ENCODE peak calls at places on chromosomes 5 and 9, in six cellular contexts. One of them, this sample, is unnamed.

GRCh38 chr5:142017832-142018427 is 5.1 kb upstream of the GNPDA1 start:
- DNase-seq in T follicular helper cell: no peak
- DNase-seq in heart right ventricle: no peak
- DNase-seq in GOT3: no peak
- DNase-seq in NAMALWA: peak
- DNase-seq in dorsolateral prefrontal cortex: no peak
- DNase-seq in this sample: no peak

GRCh38 chr5:66655395-66656324 is 59.5 kb downstream of the MAST4 start:
- DNase-seq in T follicular helper cell: no peak
- DNase-seq in heart right ventricle: no peak
- DNase-seq in GOT3: no peak
- DNase-seq in NAMALWA: no peak
- DNase-seq in dorsolateral prefrontal cortex: no peak
- DNase-seq in this sample: no peak

GRCh38 chr9:133089271-133089671 is 27.5 kb downstream of the CEL start:
- DNase-seq in T follicular helper cell: no peak
- DNase-seq in heart right ventricle: no peak
- DNase-seq in GOT3: no peak
- DNase-seq in NAMALWA: peak
- DNase-seq in dorsolateral prefrontal cortex: no peak
- DNase-seq in this sample: no peak

GRCh38 chr5:168292783-168293696 is 1.6 kb downstream of the WWC1 start:
- DNase-seq in T follicular helper cell: no peak
- DNase-seq in heart right ventricle: no peak
- DNase-seq in GOT3: no peak
- DNase-seq in NAMALWA: no peak
- DNase-seq in dorsolateral prefrontal cortex: no peak
- DNase-seq in this sample: no peak

GRCh38 chr5:93294184-93294583 is 286.8 kb downstream of the NR2F1-AS1 start:
- DNase-seq in T follicular helper cell: no peak
- DNase-seq in heart right ventricle: no peak
- DNase-seq in GOT3: no peak
- DNase-seq in NAMALWA: no peak
- DNase-seq in dorsolateral prefrontal cortex: no peak
- DNase-seq in this sample: no peak

GRCh38 chr5:154095819-154096380 is 57.1 kb downstream of the MFAP3 start:
- DNase-seq in T follicular helper cell: no peak
- DNase-seq in heart right ventricle: no peak
- DNase-seq in GOT3: no peak
- DNase-seq in NAMALWA: no peak
- DNase-seq in dorsolateral prefrontal cortex: no peak
- DNase-seq in this sample: no peak

GRCh38 chr9:136807281-136808074 is at the start of gene RABL6:
- DNase-seq in T follicular helper cell: peak
- DNase-seq in heart right ventricle: peak
- DNase-seq in GOT3: peak
- DNase-seq in NAMALWA: peak
- DNase-seq in dorsolateral prefrontal cortex: peak
- DNase-seq in this sample: peak

GRCh38 chr9:88808019-88808656 is 183.1 kb upstream of the S1PR3 start:
- DNase-seq in T follicular helper cell: no peak
- DNase-seq in heart right ventricle: no peak
- DNase-seq in GOT3: no peak
- DNase-seq in NAMALWA: no peak
- DNase-seq in dorsolateral prefrontal cortex: no peak
- DNase-seq in this sample: no peak

GRCh38 chr9:71769175-71770165 is 1.2 kb upstream of the CEMIP2 start:
- DNase-seq in T follicular helper cell: peak
- DNase-seq in heart right ventricle: peak
- DNase-seq in GOT3: no peak
- DNase-seq in NAMALWA: peak
- DNase-seq in dorsolateral prefrontal cortex: peak
- DNase-seq in this sample: peak

GRCh38 chr5:94429566-94429965 is 188.8 kb downstream of the KIAA0825 start:
- DNase-seq in T follicular helper cell: no peak
- DNase-seq in heart right ventricle: no peak
- DNase-seq in GOT3: no peak
- DNase-seq in NAMALWA: no peak
- DNase-seq in dorsolateral prefrontal cortex: no peak
- DNase-seq in this sample: no peak

GRCh38 chr5:6742081-6742758 is 29.0 kb downstream of the TENT4A start:
- DNase-seq in T follicular helper cell: no peak
- DNase-seq in heart right ventricle: no peak
- DNase-seq in GOT3: no peak
- DNase-seq in NAMALWA: no peak
- DNase-seq in dorsolateral prefrontal cortex: no peak
- DNase-seq in this sample: no peak

GRCh38 chr5:61273279-61273678 is 58.8 kb upstream of the ZSWIM6 start:
- DNase-seq in T follicular helper cell: no peak
- DNase-seq in heart right ventricle: no peak
- DNase-seq in GOT3: no peak
- DNase-seq in NAMALWA: no peak
- DNase-seq in dorsolateral prefrontal cortex: no peak
- DNase-seq in this sample: no peak

GRCh38 chr9:83625120-83625710 is 2.3 kb downstream of the IDNK start:
- DNase-seq in T follicular helper cell: no peak
- DNase-seq in heart right ventricle: no peak
- DNase-seq in GOT3: no peak
- DNase-seq in NAMALWA: no peak
- DNase-seq in dorsolateral prefrontal cortex: no peak
- DNase-seq in this sample: no peak

GRCh38 chr5:127934791-127935256 is 148.7 kb upstream of the SLC12A2 start:
- DNase-seq in T follicular helper cell: no peak
- DNase-seq in heart right ventricle: no peak
- DNase-seq in GOT3: no peak
- DNase-seq in NAMALWA: no peak
- DNase-seq in dorsolateral prefrontal cortex: no peak
- DNase-seq in this sample: no peak

GRCh38 chr5:57137401-57137800 is 36.5 kb upstream of the GPBP1 start:
- DNase-seq in T follicular helper cell: no peak
- DNase-seq in heart right ventricle: no peak
- DNase-seq in GOT3: no peak
- DNase-seq in NAMALWA: peak
- DNase-seq in dorsolateral prefrontal cortex: no peak
- DNase-seq in this sample: no peak

GRCh38 chr9:21830589-21830988 is 28.2 kb downstream of the MTAP start:
- DNase-seq in T follicular helper cell: no peak
- DNase-seq in heart right ventricle: no peak
- DNase-seq in GOT3: no peak
- DNase-seq in NAMALWA: no peak
- DNase-seq in dorsolateral prefrontal cortex: no peak
- DNase-seq in this sample: no peak

GRCh38 chr5:180047667-180048066 is 23.9 kb downstream of the RNF130 start:
- DNase-seq in T follicular helper cell: no peak
- DNase-seq in heart right ventricle: peak
- DNase-seq in GOT3: no peak
- DNase-seq in NAMALWA: no peak
- DNase-seq in dorsolateral prefrontal cortex: no peak
- DNase-seq in this sample: no peak

GRCh38 chr9:36050472-36050871 is 13.8 kb downstream of the RECK start:
- DNase-seq in T follicular helper cell: no peak
- DNase-seq in heart right ventricle: no peak
- DNase-seq in GOT3: no peak
- DNase-seq in NAMALWA: no peak
- DNase-seq in dorsolateral prefrontal cortex: no peak
- DNase-seq in this sample: no peak

GRCh38 chr5:7018144-7018543 is 304.9 kb downstream of the TENT4A start:
- DNase-seq in T follicular helper cell: no peak
- DNase-seq in heart right ventricle: no peak
- DNase-seq in GOT3: no peak
- DNase-seq in NAMALWA: no peak
- DNase-seq in dorsolateral prefrontal cortex: no peak
- DNase-seq in this sample: no peak

GRCh38 chr5:172692981-172693380 is 51.9 kb downstream of the NEURL1B start:
- DNase-seq in T follicular helper cell: no peak
- DNase-seq in heart right ventricle: peak
- DNase-seq in GOT3: no peak
- DNase-seq in NAMALWA: no peak
- DNase-seq in dorsolateral prefrontal cortex: no peak
- DNase-seq in this sample: no peak

GRCh38 chr9:88960632-88961031 is 30.6 kb upstream of the S1PR3 start:
- DNase-seq in T follicular helper cell: no peak
- DNase-seq in heart right ventricle: no peak
- DNase-seq in GOT3: no peak
- DNase-seq in NAMALWA: no peak
- DNase-seq in dorsolateral prefrontal cortex: no peak
- DNase-seq in this sample: no peak